ENCODE peak calls at places on chromosomes 7 and 10, in five cellular contexts. One of them, this sample, is unnamed. For H3K9me3, the result is how much of the 10 kb centered on the place peaks cover.

GRCh38 chr7:15753834-15754600 is 67.5 kb upstream of the MEOX2 start:
- DNase-seq in hepatocyte: no peak
- DNase-seq in astrocyte: peak
- DNase-seq in lung: no peak
- DNase-seq in thoracic aorta: no peak
- DNase-seq in this sample: no peak

GRCh38 chr10:72784551-72785421 is 92.8 kb downstream of the MCU start:
- DNase-seq in hepatocyte: peak
- DNase-seq in astrocyte: peak
- DNase-seq in lung: peak
- DNase-seq in thoracic aorta: no peak
- DNase-seq in this sample: peak

GRCh38 chr10:124921261-124921660 is 20.7 kb upstream of the ZRANB1 start:
- DNase-seq in hepatocyte: no peak
- DNase-seq in astrocyte: no peak
- DNase-seq in lung: no peak
- DNase-seq in thoracic aorta: no peak
- DNase-seq in this sample: no peak

GRCh38 chr7:12524794-12525386 is 45.6 kb upstream of the SCIN start:
- DNase-seq in hepatocyte: peak
- DNase-seq in astrocyte: peak
- DNase-seq in lung: no peak
- DNase-seq in thoracic aorta: no peak
- DNase-seq in this sample: no peak

GRCh38 chr7:120700806-120701205 is 157.1 kb downstream of the TSPAN12 start:
- DNase-seq in hepatocyte: no peak
- DNase-seq in astrocyte: no peak
- DNase-seq in lung: no peak
- DNase-seq in thoracic aorta: no peak
- DNase-seq in this sample: no peak

GRCh38 chr7:3158501-3158900 is 114.8 kb upstream of the CARD11 start:
- DNase-seq in hepatocyte: no peak
- DNase-seq in astrocyte: no peak
- DNase-seq in lung: no peak
- DNase-seq in thoracic aorta: no peak
- DNase-seq in this sample: no peak

GRCh38 chr10:65618125-65618524 is 1307.7 kb upstream of the LRRTM3 start:
- DNase-seq in hepatocyte: no peak
- DNase-seq in astrocyte: no peak
- DNase-seq in lung: no peak
- DNase-seq in thoracic aorta: no peak
- DNase-seq in this sample: no peak

GRCh38 chr7:44395067-44395466 is 69.7 kb upstream of the CAMK2B start:
- DNase-seq in hepatocyte: no peak
- DNase-seq in astrocyte: no peak
- DNase-seq in lung: no peak
- DNase-seq in thoracic aorta: no peak
- DNase-seq in this sample: no peak

GRCh38 chr10:120503695-120504094 is 46.7 kb downstream of the PLPP4 start:
- DNase-seq in hepatocyte: peak
- DNase-seq in astrocyte: peak
- DNase-seq in lung: no peak
- DNase-seq in thoracic aorta: no peak
- DNase-seq in this sample: no peak

GRCh38 chr7:90766814-90767564 is 170.9 kb downstream of the CDK14 start:
- DNase-seq in hepatocyte: peak
- DNase-seq in astrocyte: peak
- DNase-seq in lung: no peak
- DNase-seq in thoracic aorta: no peak
- DNase-seq in this sample: no peak

GRCh38 chr10:31397852-31398251 is 78.8 kb downstream of the ZEB1 start:
- DNase-seq in hepatocyte: no peak
- DNase-seq in astrocyte: no peak
- DNase-seq in lung: no peak
- DNase-seq in thoracic aorta: no peak
- DNase-seq in this sample: no peak

GRCh38 chr10:93542358-93542791 is 24.1 kb upstream of the FFAR4 start:
- DNase-seq in hepatocyte: peak
- DNase-seq in astrocyte: no peak
- DNase-seq in lung: no peak
- DNase-seq in thoracic aorta: no peak
- DNase-seq in this sample: no peak

GRCh38 chr7:69776611-69777010 is 178.3 kb downstream of the AUTS2 start:
- DNase-seq in hepatocyte: no peak
- DNase-seq in astrocyte: peak
- DNase-seq in lung: no peak
- DNase-seq in thoracic aorta: no peak
- DNase-seq in this sample: no peak

GRCh38 chr10:4383683-4384082 is 442.3 kb upstream of the AKR1E2 start:
- DNase-seq in hepatocyte: no peak
- DNase-seq in astrocyte: peak
- DNase-seq in lung: no peak
- DNase-seq in thoracic aorta: no peak
- DNase-seq in this sample: no peak

GRCh38 chr7:50304911-50305621 is 550 bp downstream of the IKZF1 start:
- DNase-seq in hepatocyte: no peak
- DNase-seq in astrocyte: no peak
- DNase-seq in lung: no peak
- DNase-seq in thoracic aorta: no peak
- DNase-seq in this sample: no peak

GRCh38 chr7:106064836-106065559 is 47.1 kb downstream of the SYPL1 start:
- DNase-seq in hepatocyte: peak
- DNase-seq in astrocyte: peak
- DNase-seq in lung: peak
- DNase-seq in thoracic aorta: peak
- DNase-seq in this sample: peak

GRCh38 chr7:45239486-45239885 is 81.9 kb downstream of the RAMP3 start:
- DNase-seq in hepatocyte: no peak
- DNase-seq in astrocyte: peak
- DNase-seq in lung: peak
- DNase-seq in thoracic aorta: no peak
- DNase-seq in this sample: no peak

GRCh38 chr7:45176091-45176490 is 18.5 kb downstream of the RAMP3 start:
- DNase-seq in hepatocyte: no peak
- DNase-seq in astrocyte: no peak
- DNase-seq in lung: no peak
- DNase-seq in thoracic aorta: no peak
- DNase-seq in this sample: peak

GRCh38 chr7:35969055-35969454 is 168.2 kb downstream of the SEPTIN7 start:
- DNase-seq in hepatocyte: no peak
- DNase-seq in astrocyte: no peak
- DNase-seq in lung: no peak
- DNase-seq in thoracic aorta: no peak
- DNase-seq in this sample: no peak

GRCh38 chr7:70647801-70648491 is 484.0 kb upstream of the GALNT17 start:
- DNase-seq in hepatocyte: no peak
- DNase-seq in astrocyte: peak
- DNase-seq in lung: no peak
- DNase-seq in thoracic aorta: no peak
- DNase-seq in this sample: no peak

GRCh38 chr7:81299272-81299671 is 380.4 kb upstream of the SEMA3C start:
- DNase-seq in hepatocyte: peak
- DNase-seq in astrocyte: peak
- DNase-seq in lung: no peak
- DNase-seq in thoracic aorta: no peak
- DNase-seq in this sample: no peak

GRCh38 chr10:91541481-91541880 is 91.4 kb downstream of the PPP1R3C start:
- DNase-seq in hepatocyte: no peak
- DNase-seq in astrocyte: peak
- DNase-seq in lung: no peak
- DNase-seq in thoracic aorta: no peak
- DNase-seq in this sample: no peak

GRCh38 chr7:85172530-85172941 is 14.3 kb downstream of the SEMA3D start:
- DNase-seq in hepatocyte: no peak
- DNase-seq in astrocyte: peak
- DNase-seq in lung: no peak
- DNase-seq in thoracic aorta: peak
- DNase-seq in this sample: no peak

GRCh38 chr10:124231188-124232135 is 138.1 kb upstream of the CHST15 start:
- DNase-seq in hepatocyte: no peak
- DNase-seq in astrocyte: no peak
- DNase-seq in lung: no peak
- DNase-seq in thoracic aorta: no peak
- DNase-seq in this sample: no peak

DNA sequence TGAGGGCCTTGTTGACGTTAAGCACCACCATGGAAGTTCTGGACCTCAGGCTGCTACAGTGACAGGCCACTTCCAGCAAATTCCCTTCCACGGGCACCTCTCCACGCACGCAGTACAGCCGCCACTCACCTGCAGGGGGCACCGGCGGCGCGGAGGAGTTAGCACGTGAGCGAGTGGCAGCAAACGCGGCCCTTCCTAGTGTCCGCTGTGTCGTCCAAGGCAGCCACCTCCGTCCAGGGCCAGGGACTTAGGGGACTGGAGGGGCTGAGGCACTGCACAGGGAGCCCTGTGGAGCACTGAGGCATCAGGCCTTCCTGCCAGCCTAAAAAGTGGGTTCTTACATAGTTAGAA is 164.4 kb downstream of the SVIL start:
- DNase-seq in hepatocyte: peak
- DNase-seq in astrocyte: no peak
- DNase-seq in lung: no peak
- DNase-seq in thoracic aorta: no peak
- DNase-seq in this sample: no peak
- TF ChIP-seq CTCF in hepatocyte: peak
- TF ChIP-seq CTCF in astrocyte: peak
- TF ChIP-seq CTCF in lung: no peak
- TF ChIP-seq CTCF in thoracic aorta: peak
- TF ChIP-seq CTCF in this sample: peak

DNA sequence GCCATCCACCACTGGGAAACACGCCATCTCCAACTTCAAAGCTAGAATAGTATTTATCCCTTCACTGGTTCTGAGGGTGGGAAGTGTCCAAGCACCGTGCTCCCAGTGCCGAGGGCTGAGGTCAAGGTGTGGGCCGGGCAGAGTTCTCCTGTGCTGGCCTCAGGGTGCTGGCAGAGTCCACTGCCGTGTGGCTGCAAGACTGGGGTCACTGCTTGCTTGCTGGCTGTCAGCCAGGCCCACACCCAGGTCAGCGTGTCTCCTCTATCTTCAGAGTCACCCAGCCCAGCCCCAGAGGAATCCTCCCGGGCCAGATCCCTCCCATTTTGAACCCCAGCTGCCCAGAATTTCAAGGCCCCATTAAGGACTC is 45.4 kb upstream of the PPP2R2D start:
- DNase-seq in hepatocyte: no peak
- DNase-seq in astrocyte: no peak
- DNase-seq in lung: no peak
- DNase-seq in thoracic aorta: no peak
- DNase-seq in this sample: no peak
- H3K9me3 ChIP-seq in hepatocyte: under half
- H3K9me3 ChIP-seq in astrocyte: under half
- H3K9me3 ChIP-seq in lung: under half
- H3K9me3 ChIP-seq in thoracic aorta: under half
- H3K9me3 ChIP-seq in this sample: under half

GRCh38 chr7:2148189-2148588 is 84.6 kb downstream of the MAD1L1 start:
- DNase-seq in hepatocyte: no peak
- DNase-seq in astrocyte: no peak
- DNase-seq in lung: no peak
- DNase-seq in thoracic aorta: no peak
- DNase-seq in this sample: no peak
- TF ChIP-seq CTCF in hepatocyte: no peak
- TF ChIP-seq CTCF in astrocyte: no peak
- TF ChIP-seq CTCF in lung: no peak
- TF ChIP-seq CTCF in thoracic aorta: no peak
- TF ChIP-seq CTCF in this sample: no peak

DNA sequence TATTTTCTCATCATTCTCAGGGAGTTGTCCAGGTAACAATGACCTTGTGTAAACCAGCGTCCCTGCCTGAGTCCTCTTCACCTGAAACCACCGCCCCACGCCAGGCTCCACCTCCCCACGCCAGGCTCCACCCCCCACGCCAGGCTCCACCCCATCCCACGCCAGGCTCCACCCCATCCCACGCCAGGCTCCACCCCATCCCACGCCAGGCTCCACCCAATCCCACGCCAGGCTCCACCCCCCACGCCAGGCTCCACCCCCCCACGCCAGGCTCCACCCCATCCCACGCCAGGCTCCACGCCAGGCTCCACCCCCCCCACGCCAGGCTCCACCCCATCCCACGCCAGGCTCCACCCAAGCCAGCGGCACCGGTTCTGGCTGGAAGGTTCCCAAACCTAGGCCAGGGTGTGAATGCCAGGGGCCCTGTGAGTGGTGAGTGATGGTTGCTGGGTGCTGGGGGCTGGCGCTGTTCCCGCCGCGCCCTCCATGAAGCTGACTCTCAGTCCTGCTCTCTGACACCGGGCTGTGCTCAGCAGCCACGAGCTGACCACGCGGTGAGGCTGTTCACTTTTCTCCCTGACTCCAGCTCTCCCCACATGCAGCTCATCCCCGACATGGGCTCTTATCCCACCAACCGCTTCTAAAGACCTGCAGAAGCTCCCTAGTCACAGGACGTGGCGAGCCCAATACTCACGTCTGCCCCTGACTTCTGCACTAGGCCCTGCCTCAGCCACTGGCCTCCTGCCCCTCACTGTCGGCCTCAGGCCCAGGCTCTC is 603.3 kb downstream of the PTPRN2 start:
- DNase-seq in hepatocyte: no peak
- DNase-seq in astrocyte: no peak
- DNase-seq in lung: no peak
- DNase-seq in thoracic aorta: no peak
- DNase-seq in this sample: no peak
- H3K9me3 ChIP-seq in hepatocyte: under half
- H3K9me3 ChIP-seq in astrocyte: under half
- H3K9me3 ChIP-seq in lung: under half
- H3K9me3 ChIP-seq in thoracic aorta: under half
- H3K9me3 ChIP-seq in this sample: under half

GRCh38 chr10:21927601-21928000 is 75.9 kb downstream of the DNAJC1 start:
- DNase-seq in hepatocyte: no peak
- DNase-seq in astrocyte: peak
- DNase-seq in lung: no peak
- DNase-seq in thoracic aorta: no peak
- DNase-seq in this sample: no peak

GRCh38 chr10:21926949-21927348 is 76.6 kb downstream of the DNAJC1 start:
- DNase-seq in hepatocyte: peak
- DNase-seq in astrocyte: peak
- DNase-seq in lung: peak
- DNase-seq in thoracic aorta: no peak
- DNase-seq in this sample: no peak

GRCh38 chr10:21926358-21926890 is 77.1 kb downstream of the DNAJC1 start:
- DNase-seq in hepatocyte: no peak
- DNase-seq in astrocyte: peak
- DNase-seq in lung: no peak
- DNase-seq in thoracic aorta: no peak
- DNase-seq in this sample: no peak

GRCh38 chr10:21925851-21926250 is 77.7 kb downstream of the DNAJC1 start:
- DNase-seq in hepatocyte: no peak
- DNase-seq in astrocyte: no peak
- DNase-seq in lung: no peak
- DNase-seq in thoracic aorta: no peak
- DNase-seq in this sample: no peak

DNA sequence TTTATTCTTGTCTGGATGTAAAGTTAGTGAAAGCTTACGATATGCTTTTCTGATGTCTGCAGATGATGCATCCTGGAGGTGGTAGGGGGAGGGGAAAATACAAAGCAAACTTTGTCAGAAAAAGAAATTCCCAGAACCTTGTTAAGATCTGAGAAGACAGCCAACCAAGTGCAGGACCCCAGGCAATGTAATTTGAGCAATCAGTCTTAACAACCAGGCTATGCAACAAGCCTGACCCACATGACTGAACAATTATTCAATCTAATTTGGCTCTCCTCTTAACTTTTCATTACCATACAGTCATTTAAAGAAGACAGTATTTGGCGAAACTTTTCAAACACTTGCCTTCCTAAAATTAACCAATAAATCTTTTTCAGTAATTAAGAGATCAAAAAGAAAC is 74.5 kb downstream of the DNAJC1 start:
- DNase-seq in hepatocyte: no peak
- DNase-seq in astrocyte: peak
- DNase-seq in lung: no peak
- DNase-seq in thoracic aorta: no peak
- DNase-seq in this sample: no peak
- TF ChIP-seq CTCF in hepatocyte: no peak
- TF ChIP-seq CTCF in astrocyte: no peak
- TF ChIP-seq CTCF in lung: no peak
- TF ChIP-seq CTCF in thoracic aorta: no peak
- TF ChIP-seq CTCF in this sample: no peak

This sample was measured in gastrocnemius medialis.